ENCODE peak calls at places on chromosomes 5 and 9, in seven cellular contexts. A is CD8-positive, alpha-beta T cell; H is brain microvascular endothelial cell; M is CD4-positive, alpha-beta memory T cell; U is tibial artery; P is psoas muscle; O is lower lobe of right lung. E is an unnamed sample.
A peak's percentile ranks its signal among the peaks of the same experiment; 100 is the strongest.

GRCh38 chr9:93306081-93306480 is 122.1 kb downstream of the WNK2 start:
- DNase-seq in O (no peak), P (no peak), M (no peak), U (peak; percentile 48), A (no peak), H (no peak), E (no peak)

GRCh38 chr9:78121488-78121887 is 89.9 kb upstream of the GNAQ start:
- DNase-seq in U (peak; percentile 69), O (peak; percentile 83), H (peak; percentile 72), A (peak; percentile 62), P (peak; percentile 60), M (peak; percentile 56), E (peak; percentile 80)

GRCh38 chr5:40220260-40220659 is 459.5 kb upstream of the PTGER4 start:
- DNase-seq in O (no peak), U (no peak), P (no peak), M (no peak), A (no peak), H (no peak), E (no peak)

GRCh38 chr5:111251941-111252340 is 27.8 kb downstream of the CAMK4 start:
- DNase-seq in O (no peak), M (no peak), A (no peak), P (no peak), H (no peak), U (no peak), E (no peak)

GRCh38 chr5:176388003-176388340 is 426 bp downstream of the NOP16 start:
- DNase-seq in U (no peak), P (no peak), O (no peak), H (peak; percentile 22), M (no peak), A (no peak), E (peak; percentile 80)

GRCh38 chr5:122093415-122093814 is 15.4 kb upstream of the LOX start:
- DNase-seq in U (no peak), A (no peak), H (peak; percentile 73), M (no peak), P (no peak), O (no peak), E (no peak)

GRCh38 chr5:152058267-152058666 is 133.6 kb upstream of the GLRA1 start:
- DNase-seq in P (no peak), A (no peak), U (no peak), O (no peak), M (no peak), H (no peak), E (no peak)

GRCh38 chr5:141488591-141489478 is at the start of gene PCDHGC5:
- DNase-seq in M (no peak), A (no peak), U (no peak), O (no peak), P (no peak), H (peak; percentile 51), E (no peak)

GRCh38 chr9:134266418-134266817 is 59.8 kb upstream of the RXRA start:
- DNase-seq in O (no peak), A (no peak), M (no peak), P (no peak), H (no peak), U (no peak), E (no peak)

GRCh38 chr5:14700478-14701436 is 36.2 kb downstream of the OTULIN start:
- DNase-seq in M (no peak), P (no peak), O (no peak), H (no peak), U (no peak), A (no peak), E (no peak)

GRCh38 chr5:150766265-150766664 is 7.4 kb upstream of the DCTN4 start:
- DNase-seq in U (no peak), P (no peak), H (no peak), O (no peak), A (no peak), M (no peak), E (no peak)

GRCh38 chr5:27854243-27854852 is 816.0 kb upstream of the CDH9 start:
- DNase-seq in M (no peak), U (no peak), H (peak; percentile 57), O (no peak), P (no peak), A (no peak), E (no peak)

GRCh38 chr9:97572196-97572891 is 60.8 kb downstream of the TSTD2 start:
- DNase-seq in O (no peak), P (peak; percentile 30), M (no peak), U (peak; percentile 61), H (no peak), A (no peak), E (no peak)

GRCh38 chr5:25448190-25448621 is 803.4 kb upstream of the CDH10 start:
- DNase-seq in H (no peak), U (no peak), M (no peak), O (no peak), P (no peak), A (no peak), E (no peak)

GRCh38 chr9:89354471-89354870 is 36.2 kb downstream of the SECISBP2 start:
- DNase-seq in P (no peak), O (no peak), U (no peak), A (no peak), M (no peak), H (no peak), E (no peak)

GRCh38 chr5:179241764-179242370 is 103.4 kb downstream of the ADAMTS2 start:
- DNase-seq in P (no peak), O (peak; percentile 20), H (no peak), M (no peak), A (no peak), U (peak; percentile 47), E (no peak)

GRCh38 chr9:37994639-37995347 is 74.2 kb downstream of the SHB start:
- DNase-seq in H (peak; percentile 73), P (peak; percentile 93), M (no peak), O (peak; percentile 90), U (peak; percentile 88), A (no peak), E (peak; percentile 68)

GRCh38 chr5:83222906-83223305 is 145.6 kb downstream of the XRCC4 start:
- DNase-seq in A (no peak), M (no peak), U (no peak), O (no peak), P (no peak), H (no peak), E (no peak)

GRCh38 chr5:57368010-57368409 is 114.6 kb downstream of the ACTBL2 start:
- DNase-seq in O (no peak), U (no peak), A (no peak), P (no peak), M (no peak), H (no peak), E (no peak)

GRCh38 chr5:91925249-91925648 is 542.1 kb upstream of the ARRDC3 start:
- DNase-seq in O (no peak), M (no peak), P (no peak), A (no peak), H (no peak), U (no peak), E (no peak)

GRCh38 chr5:135203593-135204036 is 169.6 kb upstream of the PITX1 start:
- DNase-seq in M (no peak), H (no peak), A (no peak), U (no peak), P (no peak), O (no peak), E (peak; percentile 65)

GRCh38 chr9:99867968-99868367 is 38.5 kb upstream of the STX17 start:
- DNase-seq in O (no peak), H (no peak), P (no peak), U (no peak), M (no peak), A (no peak), E (no peak)

GRCh38 chr5:172004824-172005237 is 1.6 kb downstream of the FBXW11 start:
- DNase-seq in A (no peak), M (peak; percentile 18), H (no peak), P (no peak), U (no peak), O (no peak), E (peak; percentile 70)

GRCh38 chr5:176441921-176442323 is 6.3 kb upstream of the FAF2 start:
- DNase-seq in O (no peak), A (no peak), M (no peak), U (no peak), H (peak; percentile 61), P (no peak), E (no peak)

GRCh38 chr9:129750010-129750409 is 2.8 kb downstream of the PTGES start:
- DNase-seq in P (no peak), M (no peak), U (no peak), O (no peak), H (peak; percentile 33), A (no peak), E (no peak)
- H3K27ac ChIP-seq in P (no peak overlapping the region), M (no peak overlapping the region), U (no peak overlapping the region), O (no peak overlapping the region), H (peak overlapping the region; percentile 1), A (no peak overlapping the region), E (no peak overlapping the region)

GRCh38 chr5:97628011-97628410 is 445.0 kb upstream of the RIOK2 start:
- DNase-seq in O (no peak), U (no peak), H (no peak), P (no peak), M (no peak), A (no peak), E (no peak)
- H3K27ac ChIP-seq in O (no peak overlapping the region), U (no peak overlapping the region), H (no peak overlapping the region), P (no peak overlapping the region), M (no peak overlapping the region), A (no peak overlapping the region), E (no peak overlapping the region)

DNA sequence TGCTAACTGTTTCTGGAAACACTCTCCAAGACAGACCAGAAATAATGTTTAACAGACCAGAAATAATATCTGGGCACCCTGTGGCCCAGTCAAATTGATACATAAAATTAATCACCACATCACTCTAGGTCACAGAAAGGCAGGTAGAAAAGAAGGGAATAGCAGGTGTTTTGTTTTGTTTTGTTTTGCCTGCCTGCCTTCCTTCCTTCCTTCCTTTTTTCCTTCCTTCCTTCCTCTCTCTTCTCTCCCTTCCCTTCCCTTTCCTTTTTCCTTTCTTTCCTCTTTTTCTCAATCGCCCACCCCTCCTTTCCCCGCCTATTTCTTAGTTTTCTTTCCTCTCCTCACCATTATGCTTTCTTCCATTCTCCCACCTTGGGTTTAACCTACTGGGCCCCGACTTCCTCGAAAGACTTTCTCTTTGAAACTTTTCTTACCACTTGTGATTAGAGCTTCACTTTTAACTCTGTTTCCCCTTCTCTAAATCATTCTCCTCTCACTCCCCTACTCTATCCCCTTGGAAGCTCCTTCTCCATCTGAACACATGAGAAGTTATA is 231.2 kb upstream of the CD180 start:
- DNase-seq in O (no peak), A (no peak), P (no peak), M (no peak), U (no peak), H (no peak), E (no peak)
- H3K27ac ChIP-seq in O (no peak overlapping the region), A (no peak overlapping the region), P (no peak overlapping the region), M (no peak overlapping the region), U (no peak overlapping the region), H (no peak overlapping the region), E (no peak overlapping the region)

GRCh38 chr9:123998970-123999621 is 12.5 kb upstream of the LHX2 start:
- DNase-seq in A (no peak), O (no peak), H (no peak), M (no peak), U (peak; percentile 49), P (no peak), E (no peak)

GRCh38 chr9:123996731-123997421 is 14.7 kb upstream of the LHX2 start:
- DNase-seq in M (no peak), O (no peak), U (peak; percentile 45), P (no peak), A (no peak), H (no peak), E (peak; percentile 49)

GRCh38 chr9:123998278-123998925 is 13.2 kb upstream of the LHX2 start:
- DNase-seq in M (no peak), A (no peak), O (no peak), P (no peak), U (no peak), H (no peak), E (no peak)

GRCh38 chr9:123999668-124000067 is 11.9 kb upstream of the LHX2 start:
- DNase-seq in H (no peak), M (no peak), A (no peak), P (no peak), O (no peak), U (no peak), E (no peak)

GRCh38 chr9:123997665-123998277 is 13.8 kb upstream of the LHX2 start:
- DNase-seq in M (no peak), H (peak; percentile 16), P (peak; percentile 64), A (no peak), U (peak; percentile 69), O (peak; percentile 81), E (no peak)
- H3K27ac ChIP-seq in M (no peak overlapping the region), H (no peak overlapping the region), P (no peak overlapping the region), A (no peak overlapping the region), U (no peak overlapping the region), O (no peak overlapping the region), E (no peak overlapping the region)

E was measured in Karpas-422.